ENCODE peak calls at places on chromosomes 16 and 17, in seven cellular contexts. S is AG10803, X is endodermal cell, W is kidney, B is PC-3, V is progenitor cell of endocrine pancreas, D is heart left ventricle. M is an unnamed sample.

GRCh38 chr17:2266045-2266864 is 37.3 kb downstream of the SMG6 start:
- DNase-seq in S (no peak), X (no peak), W (no peak), B (no peak), V (no peak), D (no peak), M (no peak)

GRCh38 chr17:66948061-66948750 is 16.3 kb upstream of the CACNG4 start:
- DNase-seq in S (no peak), X (peak), W (peak), B (no peak), V (no peak), D (no peak), M (peak)

GRCh38 chr17:45740553-45741330 is 43.4 kb upstream of the CRHR1 start:
- DNase-seq in S (peak), X (peak), W (peak), B (peak), V (no peak), D (no peak), M (no peak)

GRCh38 chr17:75313941-75314550 is 24.8 kb upstream of the SLC25A19 start:
- DNase-seq in S (peak), X (no peak), W (no peak), B (no peak), V (no peak), D (no peak), M (no peak)

GRCh38 chr17:74838275-74838674 is 21.4 kb downstream of the GRIN2C start:
- DNase-seq in S (peak), X (no peak), W (no peak), B (no peak), V (no peak), D (no peak), M (no peak)

GRCh38 chr16:74567901-74568300 is 39.0 kb downstream of the GLG1 start:
- DNase-seq in S (no peak), X (no peak), W (no peak), B (no peak), V (no peak), D (no peak), M (no peak)

GRCh38 chr16:73420244-73421040 is 372.5 kb upstream of the ZFHX3 start:
- DNase-seq in S (no peak), X (no peak), W (no peak), B (peak), V (no peak), D (no peak), M (no peak)

GRCh38 chr16:54540525-54541180 is 254.1 kb upstream of the IRX3 start:
- DNase-seq in S (no peak), X (no peak), W (no peak), B (no peak), V (peak), D (no peak), M (no peak)

GRCh38 chr16:68366062-68366461 is 55.2 kb downstream of the PRMT7 start:
- DNase-seq in S (no peak), X (no peak), W (no peak), B (no peak), V (no peak), D (no peak), M (no peak)

GRCh38 chr16:1331712-1332617 is 1.5 kb upstream of the BAIAP3 start:
- DNase-seq in S (peak), X (peak), W (peak), B (peak), V (peak), D (peak), M (no peak)

GRCh38 chr17:35816723-35817122 is 7.4 kb downstream of the TAF15 start:
- DNase-seq in S (no peak), X (no peak), W (no peak), B (no peak), V (no peak), D (no peak), M (no peak)

GRCh38 chr16:53154513-53154912 is 99.7 kb downstream of the CHD9 start:
- DNase-seq in S (no peak), X (no peak), W (no peak), B (no peak), V (no peak), D (no peak), M (no peak)

GRCh38 chr17:59695943-59696681 is 11.1 kb downstream of the PTRH2 start:
- DNase-seq in S (peak), X (no peak), W (no peak), B (no peak), V (no peak), D (no peak), M (no peak)

GRCh38 chr17:27609606-27610303 is 21.2 kb upstream of the LGALS9 start:
- DNase-seq in S (peak), X (peak), W (peak), B (peak), V (no peak), D (peak), M (peak)

GRCh38 chr17:8965394-8966168 is at the start of gene PIK3R5:
- DNase-seq in S (no peak), X (peak), W (peak), B (no peak), V (peak), D (peak), M (no peak)

GRCh38 chr16:83675136-83675535 is 132.6 kb upstream of the HSBP1 start:
- DNase-seq in S (peak), X (peak), W (no peak), B (no peak), V (no peak), D (no peak), M (no peak)

GRCh38 chr17:8192070-8192815 is 2.3 kb upstream of the BORCS6 start:
- DNase-seq in S (peak), X (peak), W (peak), B (peak), V (peak), D (no peak), M (no peak)

GRCh38 chr17:17345686-17346427 is 42.7 kb downstream of the NT5M start:
- DNase-seq in S (no peak), X (peak), W (no peak), B (no peak), V (no peak), D (peak), M (peak)

GRCh38 chr17:74875970-74876593 is 3.3 kb upstream of the FDXR start:
- DNase-seq in S (no peak), X (peak), W (no peak), B (no peak), V (no peak), D (no peak), M (no peak)

GRCh38 chr16:49021136-49021535 is 260.5 kb downstream of the CBLN1 start:
- DNase-seq in S (peak), X (no peak), W (no peak), B (peak), V (no peak), D (no peak), M (no peak)

GRCh38 chr16:4847774-4848587 is 700 bp downstream of the UBN1 start:
- DNase-seq in S (peak), X (peak), W (no peak), B (peak), V (peak), D (peak), M (no peak)

GRCh38 chr16:47644166-47644565 is 183.0 kb downstream of the PHKB start:
- DNase-seq in S (peak), X (no peak), W (no peak), B (peak), V (no peak), D (no peak), M (no peak)

GRCh38 chr16:58267524-58268243 is 27.1 kb downstream of the PRSS54 start:
- DNase-seq in S (no peak), X (no peak), W (no peak), B (no peak), V (no peak), D (no peak), M (no peak)

GRCh38 chr17:21043296-21044232 is 753 bp upstream of the USP22 start:
- DNase-seq in S (peak), X (peak), W (peak), B (peak), V (peak), D (peak), M (peak)

GRCh38 chr17:30378191-30378796 is 433 bp upstream of the CPD start:
- DNase-seq in S (no peak), X (peak), W (peak), B (no peak), V (no peak), D (peak), M (no peak)

GRCh38 chr16:57647136-57647875 is 18.9 kb downstream of the ADGRG1 start:
- DNase-seq in S (no peak), X (no peak), W (no peak), B (peak), V (no peak), D (no peak), M (no peak)

GRCh38 chr17:58329808-58330543 is 1.4 kb upstream of the TSPOAP1 start:
- DNase-seq in S (no peak), X (no peak), W (no peak), B (no peak), V (no peak), D (no peak), M (no peak)

GRCh38 chr17:39834017-39834416 is 30.1 kb downstream of the IKZF3 start:
- DNase-seq in S (no peak), X (no peak), W (no peak), B (no peak), V (no peak), D (no peak), M (no peak)

GRCh38 chr17:78818932-78819331 is 21.7 kb downstream of the USP36 start:
- DNase-seq in S (no peak), X (no peak), W (no peak), B (no peak), V (no peak), D (no peak), M (peak)

GRCh38 chr16:78396046-78396445 is 296.6 kb downstream of the WWOX start:
- DNase-seq in S (no peak), X (no peak), W (no peak), B (peak), V (no peak), D (no peak), M (no peak)
- TF ChIP-seq CTCF in S (no peak), X (peak), W (no peak), B (peak), V (peak), D (no peak), M (peak)

GRCh38 chr16:3149630-3150345 is 15.0 kb downstream of the ZNF213 start:
- DNase-seq in S (peak), X (peak), W (peak), B (peak), V (peak), D (peak), M (no peak)

GRCh38 chr16:3150346-3151218 is 15.8 kb downstream of the ZNF213 start:
- DNase-seq in S (peak), X (peak), W (peak), B (peak), V (peak), D (peak), M (peak)

GRCh38 chr16:3152022-3152272 is 17.1 kb downstream of the ZNF213 start:
- DNase-seq in S (no peak), X (peak), W (peak), B (no peak), V (no peak), D (no peak), M (no peak)

GRCh38 chr16:3153077-3153368 is 18.2 kb downstream of the ZNF213 start:
- DNase-seq in S (no peak), X (no peak), W (no peak), B (no peak), V (no peak), D (no peak), M (no peak)

GRCh38 chr16:3152273-3153076 is 17.6 kb downstream of the ZNF213 start:
- DNase-seq in S (peak), X (peak), W (peak), B (peak), V (peak), D (peak), M (no peak)
- TF ChIP-seq CTCF in S (peak), X (peak), W (peak), B (peak), V (peak), D (peak), M (peak)

DNA sequence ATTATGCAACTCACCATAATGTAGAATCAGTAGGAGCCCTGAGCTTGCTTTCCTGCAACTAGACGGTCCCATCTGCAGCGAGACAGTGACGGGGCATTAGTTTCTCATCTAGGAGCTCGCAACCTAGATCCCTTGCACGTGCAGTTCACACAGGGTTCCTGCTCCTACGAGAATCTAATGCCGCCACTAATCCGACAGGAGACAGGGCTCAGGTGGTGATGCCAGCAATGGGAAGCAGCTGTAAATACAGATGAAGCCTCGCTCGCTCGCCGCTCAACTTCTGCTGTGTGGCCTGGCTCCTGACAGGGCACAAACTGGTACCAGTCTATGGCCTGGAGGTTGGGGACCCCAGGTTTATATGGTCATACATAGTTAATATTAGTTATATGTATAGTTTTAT is 394.5 kb downstream of the NPIPA8 start:
- DNase-seq in S (no peak), X (no peak), W (no peak), B (no peak), V (no peak), D (no peak), M (no peak)
- TF ChIP-seq CTCF in S (no peak), X (no peak), W (no peak), B (no peak), V (no peak), D (no peak), M (no peak)

GRCh38 chr16:9219811-9220210 is 128.4 kb downstream of the HAPSTR1 start:
- DNase-seq in S (no peak), X (no peak), W (no peak), B (no peak), V (no peak), D (no peak), M (no peak)
- TF ChIP-seq CTCF in S (no peak), X (no peak), W (no peak), B (no peak), V (no peak), D (no peak), M (no peak)

GRCh38 chr17:61453563-61453962 is 1.3 kb downstream of the TBX4 start:
- DNase-seq in S (no peak), X (no peak), W (no peak), B (peak), V (no peak), D (no peak), M (no peak)

GRCh38 chr17:61451538-61452300 is 503 bp upstream of the TBX4 start:
- DNase-seq in S (no peak), X (peak), W (no peak), B (no peak), V (no peak), D (no peak), M (no peak)

GRCh38 chr17:61452301-61453290 is at the start of gene TBX4:
- DNase-seq in S (no peak), X (peak), W (no peak), B (no peak), V (no peak), D (no peak), M (peak)

GRCh38 chr17:61449707-61450640 is 2.2 kb upstream of the TBX4 start:
- DNase-seq in S (no peak), X (no peak), W (no peak), B (no peak), V (no peak), D (no peak), M (no peak)

GRCh38 chr17:61450641-61451537 is 1.3 kb upstream of the TBX4 start:
- DNase-seq in S (no peak), X (peak), W (no peak), B (no peak), V (no peak), D (no peak), M (no peak)
- TF ChIP-seq CTCF in S (no peak), X (peak), W (no peak), B (no peak), V (peak), D (no peak), M (no peak)

GRCh38 chr16:14289692-14290340 is 218.7 kb downstream of the MRTFB start:
- DNase-seq in S (peak), X (peak), W (no peak), B (peak), V (no peak), D (no peak), M (no peak)
- TF ChIP-seq CTCF in S (peak), X (peak), W (peak), B (peak), V (peak), D (no peak), M (peak)